ENCODE peak calls at places on chromosome 4, in four cellular contexts. T is K562, I is uterus, U is PC-3. G is an unnamed sample.

GRCh38 chr4:80197132-80197573 is at the start of gene PRDM8:
- DNase-seq in T (no peak), I (no peak), U (no peak), G (no peak)

GRCh38 chr4:38002451-38003071 is 42.4 kb downstream of the PTTG2 start:
- DNase-seq in T (no peak), I (no peak), U (peak), G (no peak)

GRCh38 chr4:83369825-83370639 is 35.4 kb upstream of the HPSE start:
- DNase-seq in T (no peak), I (no peak), U (no peak), G (no peak)

GRCh38 chr4:109930872-109931271 is 18.2 kb downstream of the EGF start:
- DNase-seq in T (no peak), I (no peak), U (no peak), G (no peak)

GRCh38 chr4:14336656-14337055 is 665.6 kb upstream of the CPEB2 start:
- DNase-seq in T (no peak), I (no peak), U (peak), G (no peak)

GRCh38 chr4:154344686-154345085 is 146.9 kb downstream of the DCHS2 start:
- DNase-seq in T (no peak), I (no peak), U (peak), G (no peak)

GRCh38 chr4:13299343-13299742 is 184.8 kb downstream of the RAB28 start:
- DNase-seq in T (no peak), I (no peak), U (no peak), G (no peak)

GRCh38 chr4:88690355-88690754 is 7.3 kb downstream of the NAP1L5 start:
- DNase-seq in T (peak), I (no peak), U (peak), G (no peak)

GRCh38 chr4:145132521-145133098 is 34.5 kb downstream of the ABCE1 start:
- DNase-seq in T (no peak), I (no peak), U (no peak), G (no peak)

GRCh38 chr4:84497220-84497834 is 1.8 kb downstream of the NKX6-1 start:
- DNase-seq in T (no peak), I (no peak), U (no peak), G (no peak)

GRCh38 chr4:68367835-68368234 is 17.9 kb upstream of the YTHDC1 start:
- DNase-seq in T (no peak), I (no peak), U (no peak), G (no peak)

GRCh38 chr4:107712236-107712635 is 7.8 kb downstream of the PAPSS1 start:
- DNase-seq in T (no peak), I (no peak), U (peak), G (no peak)

GRCh38 chr4:5086535-5086934 is 35.3 kb downstream of the STK32B start:
- DNase-seq in T (no peak), I (no peak), U (no peak), G (no peak)

GRCh38 chr4:129095811-129096454 is at the start of gene C4orf33:
- DNase-seq in T (peak), I (peak), U (peak), G (peak)

GRCh38 chr4:121594796-121595526 is 101.8 kb downstream of the ANXA5 start:
- DNase-seq in T (no peak), I (no peak), U (peak), G (no peak)

GRCh38 chr4:53861856-53862610 is 202.4 kb downstream of the CHIC2 start:
- DNase-seq in T (no peak), I (peak), U (peak), G (no peak)

GRCh38 chr4:153428816-153429592 is 37.2 kb upstream of the TMEM131L start:
- DNase-seq in T (no peak), I (no peak), U (no peak), G (no peak)

GRCh38 chr4:168496834-168497233 is at the start of gene PALLD:
- DNase-seq in T (no peak), I (no peak), U (no peak), G (no peak)

GRCh38 chr4:124318292-124318691 is 394.2 kb downstream of the ANKRD50 start:
- DNase-seq in T (no peak), I (no peak), U (no peak), G (no peak)

GRCh38 chr4:24476209-24476781 is 108.1 kb downstream of the DHX15 start:
- DNase-seq in T (peak), I (no peak), U (peak), G (no peak)

GRCh38 chr4:123106741-123107140 is 184.3 kb upstream of the NUDT6 start:
- DNase-seq in T (no peak), I (no peak), U (no peak), G (no peak)

GRCh38 chr4:74659576-74660411 is 134.5 kb downstream of the BTC start:
- DNase-seq in T (peak), I (no peak), U (peak), G (peak)

GRCh38 chr4:139909036-139909435 is 243.4 kb downstream of the MGST2 start:
- DNase-seq in T (no peak), I (no peak), U (no peak), G (no peak)

GRCh38 chr4:169765845-169766244 is 8.1 kb upstream of the HPF1 start:
- DNase-seq in T (no peak), I (no peak), U (no peak), G (no peak)

GRCh38 chr4:150818661-150819060 is 196.4 kb downstream of the LRBA start:
- DNase-seq in T (no peak), I (no peak), U (peak), G (no peak)

GRCh38 chr4:82398263-82398662 is 24.5 kb upstream of the HNRNPD start:
- DNase-seq in T (no peak), I (no peak), U (no peak), G (no peak)

GRCh38 chr4:129163427-129163826 is 67.5 kb downstream of the C4orf33 start:
- DNase-seq in T (no peak), I (no peak), U (no peak), G (no peak)

GRCh38 chr4:143188325-143189088 is 3.8 kb downstream of the USP38 start:
- DNase-seq in T (no peak), I (no peak), U (peak), G (no peak)

GRCh38 chr4:143184503-143185252 is at the start of gene USP38:
- DNase-seq in T (peak), I (peak), U (peak), G (peak)

GRCh38 chr4:143185253-143186107 is 763 bp downstream of the USP38 start:
- DNase-seq in T (no peak), I (no peak), U (peak), G (peak)

GRCh38 chr4:143186202-143186601 is 1.5 kb downstream of the USP38 start:
- DNase-seq in T (no peak), I (no peak), U (peak), G (no peak)

GRCh38 chr4:143186634-143187033 is 1.9 kb downstream of the USP38 start:
- DNase-seq in T (no peak), I (no peak), U (peak), G (peak)
- H3K27ac ChIP-seq in T (peak), I (peak), U (no peak), G (peak)

DNA sequence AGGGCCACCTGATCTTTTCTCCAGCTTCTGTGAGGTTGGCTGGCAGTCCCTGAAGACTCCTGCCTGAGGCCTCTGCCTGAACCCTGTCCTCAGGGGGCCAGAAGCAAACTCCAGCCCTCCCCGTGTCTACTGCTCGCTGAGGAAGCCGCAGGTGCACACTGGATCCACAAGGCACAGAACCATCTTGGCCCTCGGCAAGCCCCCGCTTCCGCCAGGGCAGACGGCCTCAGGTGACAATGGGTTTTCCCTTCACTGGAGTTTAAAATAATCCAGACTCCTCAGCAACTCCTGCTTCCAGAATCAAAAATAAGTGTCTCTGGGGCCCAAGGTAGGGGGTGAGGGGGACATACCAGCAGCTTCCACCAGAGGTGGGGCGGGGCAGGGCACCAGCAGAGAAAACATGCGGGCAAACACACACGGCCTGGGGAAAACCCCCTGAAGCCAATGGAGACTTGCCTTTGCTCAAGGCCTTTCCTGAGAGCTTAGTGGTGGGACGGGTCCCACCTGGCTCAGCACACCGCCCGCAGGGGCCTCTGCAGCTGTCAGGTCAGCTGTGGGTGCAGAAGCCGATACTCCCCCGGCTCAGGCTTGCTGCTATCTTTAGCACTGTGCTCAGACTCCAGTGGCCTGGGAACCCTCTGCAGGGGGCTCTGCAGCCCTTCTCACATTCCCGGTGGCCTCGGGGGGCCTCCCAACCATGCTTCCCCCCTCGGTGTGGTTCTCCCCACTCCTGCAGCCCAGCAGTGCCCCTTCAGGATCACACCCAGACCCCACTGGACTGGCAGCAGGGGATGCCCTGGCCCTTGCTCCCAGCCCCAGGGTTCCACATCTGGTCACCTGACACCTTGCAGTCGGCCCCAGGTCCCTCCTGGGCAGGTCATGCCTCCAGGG is 1.9 kb downstream of the MYL5 start:
- DNase-seq in T (no peak), I (no peak), U (no peak), G (no peak)
- H3K27ac ChIP-seq in T (no peak), I (no peak), U (no peak), G (no peak)

GRCh38 chr4:105057370-105058096 is 89.1 kb upstream of the TET2 start:
- DNase-seq in T (no peak), I (no peak), U (no peak), G (no peak)
- H3K27ac ChIP-seq in T (no peak), I (no peak), U (peak), G (no peak)

GRCh38 chr4:155526452-155527169 is 140.0 kb upstream of the GUCY1A1 start:
- DNase-seq in T (no peak), I (no peak), U (no peak), G (no peak)

GRCh38 chr4:155521382-155521781 is 144.6 kb upstream of the MAP9 start:
- DNase-seq in T (no peak), I (no peak), U (no peak), G (no peak)

GRCh38 chr4:155523358-155523757 is 143.3 kb upstream of the GUCY1A1 start:
- DNase-seq in T (no peak), I (no peak), U (no peak), G (no peak)

DNA sequence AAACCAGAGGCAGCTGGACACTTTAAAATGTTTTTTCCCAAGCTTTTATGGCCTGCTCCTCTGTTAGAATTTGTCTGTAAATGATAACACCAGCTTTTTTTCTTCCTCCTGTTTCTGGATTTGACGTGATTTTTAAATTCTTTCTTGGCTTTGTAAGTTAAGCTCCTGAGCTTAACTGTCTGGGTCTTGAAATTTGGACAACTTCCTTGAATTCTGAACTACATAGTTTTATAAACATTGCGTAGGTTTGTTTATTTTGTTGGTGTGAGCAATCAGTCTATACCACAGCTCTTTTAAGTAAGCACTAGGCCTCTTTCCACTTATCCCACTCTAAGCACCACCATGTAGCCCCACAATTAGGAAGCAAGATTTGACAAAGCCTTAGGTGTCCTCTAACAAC is 144.4 kb upstream of the GUCY1A1 start:
- DNase-seq in T (no peak), I (no peak), U (no peak), G (no peak)
- H3K27ac ChIP-seq in T (no peak), I (peak), U (no peak), G (no peak)

GRCh38 chr4:70902577-70903281 is 560 bp downstream of the MOB1B start:
- DNase-seq in T (peak), I (no peak), U (peak), G (peak)

GRCh38 chr4:70903282-70903603 is 1.1 kb downstream of the MOB1B start:
- DNase-seq in T (peak), I (no peak), U (peak), G (peak)

GRCh38 chr4:70895846-70896435 is 6.2 kb upstream of the MOB1B start:
- DNase-seq in T (no peak), I (no peak), U (no peak), G (no peak)

GRCh38 chr4:70901984-70902576 is at the start of gene MOB1B:
- DNase-seq in T (peak), I (peak), U (peak), G (peak)

DNA sequence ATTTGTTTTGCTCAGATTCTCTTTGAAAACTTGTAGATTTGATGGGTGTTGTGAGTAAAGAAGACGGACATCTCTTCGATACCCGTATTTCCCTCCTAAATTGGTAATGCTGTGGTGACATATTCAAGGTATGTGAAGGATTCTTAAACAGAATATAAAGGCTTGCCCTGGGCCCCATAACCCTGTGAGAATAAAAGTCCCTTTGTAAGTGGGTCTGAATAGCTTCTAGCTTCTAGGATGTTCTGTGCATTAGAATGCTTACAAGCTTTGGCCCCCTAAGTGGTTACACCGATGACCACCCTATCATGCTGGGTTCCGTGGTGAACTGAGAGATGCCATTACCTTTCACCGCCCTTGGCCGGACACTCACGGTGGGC is 574 bp upstream of the MOB1B start:
- DNase-seq in T (no peak), I (no peak), U (no peak), G (no peak)
- H3K27ac ChIP-seq in T (peak), I (peak), U (no peak), G (peak)

DNA sequence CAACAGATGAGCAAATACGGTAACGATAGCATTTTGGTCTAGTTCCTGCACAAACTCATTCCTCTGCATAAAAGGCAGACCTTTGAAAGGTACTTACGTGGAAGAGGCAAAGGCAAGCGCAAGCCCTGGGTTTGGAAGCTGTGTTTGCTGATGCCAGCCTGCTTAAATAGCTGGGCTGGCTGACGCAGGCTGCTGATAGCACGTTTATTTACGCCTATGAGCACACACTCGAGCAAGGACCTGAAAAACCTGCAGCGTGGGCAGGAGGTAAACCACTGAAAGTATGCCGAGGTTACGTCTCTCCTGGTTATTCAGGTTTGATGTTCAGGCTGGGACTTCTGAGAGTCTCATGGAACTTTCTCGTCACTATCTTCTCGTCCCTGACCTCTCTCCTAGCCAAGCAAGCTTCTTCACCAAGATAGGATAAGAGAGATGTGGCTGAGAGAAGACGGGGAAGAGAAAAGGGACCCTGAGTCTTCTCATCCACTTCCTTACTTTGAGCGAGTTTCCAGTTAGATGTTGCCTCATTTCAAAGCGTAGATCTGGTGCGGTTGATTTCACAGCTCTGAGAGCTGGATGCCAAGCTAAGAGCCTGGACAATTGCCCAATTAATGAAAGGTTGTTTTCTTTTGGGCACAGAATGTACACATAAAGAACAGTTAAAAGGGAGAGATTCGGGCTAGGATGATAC is at the start of gene HOPX:
- DNase-seq in T (no peak), I (no peak), U (peak), G (no peak)
- H3K27ac ChIP-seq in T (no peak), I (no peak), U (no peak), G (no peak)

GRCh38 chr4:147793973-147794690 is 62.2 kb downstream of the ARHGAP10 start:
- DNase-seq in T (no peak), I (no peak), U (peak), G (no peak)
- H3K27ac ChIP-seq in T (no peak), I (no peak), U (peak), G (no peak)

DNA sequence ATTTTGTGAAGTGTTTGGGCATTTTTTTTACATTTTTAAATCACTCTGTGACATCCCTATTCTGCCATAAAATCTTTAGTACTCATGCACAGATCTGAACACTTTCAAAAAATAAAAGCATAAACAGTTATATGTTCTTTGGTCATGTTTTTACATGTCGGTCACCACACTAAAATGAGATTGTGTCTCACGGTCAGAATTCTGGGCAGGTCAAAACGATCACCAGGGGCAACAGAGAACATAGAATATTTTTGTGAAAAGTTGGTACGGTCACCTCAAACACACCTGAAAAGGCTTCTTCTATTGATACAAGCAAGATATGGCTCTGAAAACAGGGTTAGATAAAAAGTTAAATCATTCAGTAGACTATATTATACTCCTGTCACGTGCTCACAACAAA is 189.1 kb downstream of the PDGFC start:
- DNase-seq in T (no peak), I (no peak), U (no peak), G (no peak)
- H3K27ac ChIP-seq in T (no peak), I (no peak), U (no peak), G (no peak)

G was measured in colonic mucosa.